ENCODE peak calls at places on chromosome 9, in nine cellular contexts. Z, R, F, J, T, E, S, I and M are unnamed samples.

GRCh38 chr9:22005083-22005699 is 3.9 kb downstream of the CDKN2B start:
- DNase-seq in Z (no peak), R (no peak), F (peak), J (peak), T (no peak), E (peak), S (no peak), I (peak), M (no peak)

GRCh38 chr9:111959468-111959941 is 62.9 kb downstream of the UGCG start:
- DNase-seq in Z (peak), R (peak), F (no peak), J (no peak), T (no peak), E (no peak), S (peak), I (no peak), M (peak)

GRCh38 chr9:4164356-4164755 is 135.5 kb downstream of the GLIS3 start:
- DNase-seq in Z (no peak), R (no peak), F (peak), J (no peak), T (no peak), E (no peak), S (no peak), I (no peak), M (no peak)

GRCh38 chr9:112007575-112008240 is 111.1 kb downstream of the UGCG start:
- DNase-seq in Z (no peak), R (peak), F (no peak), J (no peak), T (no peak), E (no peak), S (no peak), I (no peak), M (no peak)

GRCh38 chr9:5552301-5552700 is 42.0 kb downstream of the PDCD1LG2 start:
- DNase-seq in Z (peak), R (no peak), F (no peak), J (no peak), T (no peak), E (no peak), S (no peak), I (no peak), M (no peak)

GRCh38 chr9:124264812-124265211 is 7.1 kb downstream of the NEK6 start:
- DNase-seq in Z (no peak), R (no peak), F (no peak), J (no peak), T (no peak), E (peak), S (no peak), I (no peak), M (no peak)

GRCh38 chr9:121307976-121308375 is 40.0 kb downstream of the GSN start:
- DNase-seq in Z (no peak), R (no peak), F (no peak), J (no peak), T (no peak), E (no peak), S (no peak), I (no peak), M (no peak)

GRCh38 chr9:137514691-137515337 is 35.4 kb downstream of the PNPLA7 start:
- DNase-seq in Z (no peak), R (no peak), F (no peak), J (no peak), T (no peak), E (no peak), S (no peak), I (no peak), M (no peak)

GRCh38 chr9:91500509-91501011 is 76.9 kb upstream of the NFIL3 start:
- DNase-seq in Z (peak), R (peak), F (no peak), J (no peak), T (no peak), E (no peak), S (peak), I (no peak), M (peak)

GRCh38 chr9:77751341-77752091 is 103.4 kb upstream of the GNA14 start:
- DNase-seq in Z (peak), R (peak), F (peak), J (peak), T (peak), E (peak), S (peak), I (peak), M (peak)
- TF ChIP-seq EZH2phosphoT487 in Z (no peak), R (no peak), F (no peak), J (no peak), T (no peak), E (no peak), S (no peak), I (no peak), M (no peak)

DNA sequence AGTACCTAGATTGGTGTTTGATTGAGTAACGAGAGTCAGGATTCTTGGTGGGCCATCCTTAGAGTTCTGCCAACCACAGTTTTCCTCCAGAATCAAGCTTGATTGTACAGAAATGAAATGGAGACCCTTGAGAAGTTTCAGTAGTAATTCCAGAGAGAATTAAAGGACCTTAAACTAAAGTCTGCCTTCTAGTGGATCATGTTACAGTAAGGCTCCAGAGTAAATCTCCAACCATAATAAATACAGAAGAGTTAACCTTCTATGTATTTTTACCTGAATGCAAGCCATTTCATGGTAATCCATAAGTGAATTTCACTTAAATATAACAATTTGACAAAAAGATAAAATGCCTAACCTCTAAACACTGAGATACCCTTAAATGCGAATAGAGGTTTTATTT is 53.0 kb upstream of the CNTLN start:
- DNase-seq in Z (no peak), R (no peak), F (no peak), J (no peak), T (no peak), E (no peak), S (no peak), I (no peak), M (no peak)
- TF ChIP-seq EZH2phosphoT487 in Z (no peak), R (no peak), F (no peak), J (no peak), T (no peak), E (no peak), S (no peak), I (no peak), M (no peak)

GRCh38 chr9:113564804-113565237 is 101.3 kb downstream of the RGS3 start:
- DNase-seq in Z (peak), R (no peak), F (peak), J (peak), T (no peak), E (no peak), S (peak), I (peak), M (no peak)
- TF ChIP-seq EZH2phosphoT487 in Z (no peak), R (no peak), F (no peak), J (no peak), T (no peak), E (no peak), S (no peak), I (no peak), M (no peak)

DNA sequence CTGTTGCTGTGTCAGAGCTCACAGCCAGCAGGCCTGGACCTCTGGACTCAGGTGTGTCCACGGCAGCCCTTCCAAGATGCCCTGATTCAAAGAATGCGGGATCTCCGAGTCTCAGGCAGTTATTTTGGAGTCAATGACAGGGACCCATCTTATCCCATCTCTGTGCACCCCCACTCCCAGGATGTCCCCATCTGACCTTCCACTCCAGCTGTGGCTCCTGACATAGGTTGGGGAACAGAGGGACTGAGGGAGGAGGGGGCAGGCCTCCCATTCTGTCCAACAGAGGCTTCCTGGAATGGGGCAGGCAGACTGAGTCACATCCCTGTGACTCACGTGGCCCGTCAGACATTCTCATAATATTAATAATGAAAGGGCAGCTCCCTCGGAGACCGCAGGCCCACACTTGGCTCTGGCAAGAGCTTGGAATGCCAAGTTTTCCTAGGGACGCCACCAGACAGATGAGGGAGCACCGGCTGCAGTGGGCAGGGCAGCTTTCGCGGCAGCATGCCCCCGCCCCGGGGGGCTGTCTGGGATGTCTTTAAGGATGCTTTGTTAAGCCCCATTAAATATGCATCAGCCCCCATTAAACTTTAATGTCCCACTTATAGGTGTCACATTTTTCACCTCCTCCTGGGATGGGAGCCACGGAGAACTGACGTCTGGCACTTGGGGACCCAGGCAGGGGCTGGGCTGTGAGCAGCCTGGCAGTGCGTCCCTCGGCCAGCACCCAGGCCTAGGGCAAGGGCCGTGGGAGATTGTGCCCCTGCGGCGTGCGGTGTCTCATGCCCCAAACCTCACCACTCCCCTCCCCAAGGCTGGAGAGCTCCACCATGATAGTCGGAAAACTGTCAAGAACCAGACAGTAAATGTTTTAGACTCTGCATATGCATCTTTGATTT is 23.6 kb upstream of the FIBCD1 start:
- DNase-seq in Z (peak), R (peak), F (no peak), J (no peak), T (no peak), E (no peak), S (peak), I (peak), M (peak)
- TF ChIP-seq EZH2phosphoT487 in Z (no peak), R (no peak), F (no peak), J (no peak), T (no peak), E (no peak), S (no peak), I (no peak), M (peak)

DNA sequence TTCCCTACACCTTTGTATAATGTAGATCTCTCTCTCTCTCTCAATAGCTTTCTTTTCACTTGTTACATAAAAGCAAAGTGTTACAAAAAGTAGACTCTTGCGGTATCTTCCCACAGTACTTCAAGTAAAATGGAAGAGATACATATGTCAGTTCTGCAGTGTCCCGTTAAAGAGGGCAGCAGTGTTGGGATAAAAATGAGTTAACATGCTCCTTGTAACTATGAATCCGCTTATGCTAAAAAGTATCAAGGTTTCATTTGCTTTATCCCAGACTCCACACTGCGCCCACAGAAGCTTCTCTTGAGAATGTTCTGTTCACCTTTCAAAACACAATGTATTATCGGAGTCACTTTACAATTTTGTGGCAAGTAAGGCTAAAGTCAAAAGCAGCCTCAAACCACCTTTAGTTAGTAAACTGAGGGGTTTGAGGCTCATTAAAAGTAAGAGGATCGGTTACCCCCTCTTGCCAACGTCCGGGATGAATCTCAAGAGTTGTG is 782 bp downstream of the PTAR1 start:
- DNase-seq in Z (peak), R (no peak), F (no peak), J (no peak), T (no peak), E (no peak), S (peak), I (no peak), M (no peak)
- TF ChIP-seq EZH2phosphoT487 in Z (no peak), R (no peak), F (no peak), J (no peak), T (no peak), E (no peak), S (no peak), I (no peak), M (no peak)

GRCh38 chr9:109469646-109470358 is 28.3 kb downstream of the PTPN3 start:
- DNase-seq in Z (peak), R (peak), F (peak), J (peak), T (peak), E (peak), S (peak), I (peak), M (peak)
- TF ChIP-seq EZH2phosphoT487 in Z (no peak), R (no peak), F (no peak), J (no peak), T (no peak), E (no peak), S (no peak), I (no peak), M (no peak)